ENCODE peak calls at places on chromosomes 4 and X, in six cellular contexts. Z is pancreas; H is fibroblast of lung; E is sigmoid colon; P is uterus; I is CD8-positive, alpha-beta T cell. U is an unnamed sample.

GRCh38 chr4:78720994-78721677 is 55.0 kb upstream of the BMP2K start:
- DNase-seq in Z (peak; percentile 16), H (no peak), E (no peak), P (no peak), I (no peak), U (no peak)

GRCh38 chr4:77251751-77252150 is 94.7 kb downstream of the CCNG2 start:
- DNase-seq in Z (no peak), H (no peak), E (no peak), P (no peak), I (no peak), U (no peak)

GRCh38 chrX:100980608-100981497 is 11.3 kb downstream of the ARL13A start:
- DNase-seq in Z (no peak), H (peak; percentile 82), E (no peak), P (no peak), I (no peak), U (peak; percentile 63)

GRCh38 chr4:53902786-53903185 is 161.6 kb downstream of the CHIC2 start:
- DNase-seq in Z (no peak), H (no peak), E (no peak), P (no peak), I (no peak), U (no peak)

GRCh38 chrX:97045470-97045869 is 161.8 kb downstream of the RPA4 start:
- DNase-seq in Z (no peak), H (no peak), E (no peak), P (no peak), I (no peak), U (no peak)

GRCh38 chr4:2402053-2402452 is 16.4 kb downstream of the ZFYVE28 start:
- DNase-seq in Z (peak; percentile 83), H (peak; percentile 38), E (peak; percentile 86), P (peak; percentile 56), I (peak; percentile 49), U (peak; percentile 91)

GRCh38 chr4:173405840-173406606 is 7.1 kb upstream of the SCRG1 start:
- DNase-seq in Z (no peak), H (no peak), E (no peak), P (no peak), I (no peak), U (no peak)

GRCh38 chr4:154208424-154208823 is 283.2 kb downstream of the DCHS2 start:
- DNase-seq in Z (no peak), H (no peak), E (no peak), P (no peak), I (no peak), U (no peak)

GRCh38 chr4:174764105-174764729 is 64.8 kb downstream of the GLRA3 start:
- DNase-seq in Z (no peak), H (peak; percentile 36), E (no peak), P (no peak), I (no peak), U (peak; percentile 13)

GRCh38 chrX:34299451-34299967 is 167.4 kb upstream of the FAM47A start:
- DNase-seq in Z (no peak), H (no peak), E (no peak), P (no peak), I (no peak), U (no peak)

GRCh38 chr4:88187766-88188165 is 29.3 kb upstream of the ABCG2 start:
- DNase-seq in Z (no peak), H (no peak), E (no peak), P (no peak), I (no peak), U (peak; percentile 29)

GRCh38 chrX:11724122-11725017 is 33.7 kb upstream of the MSL3 start:
- DNase-seq in Z (no peak), H (peak; percentile 19), E (no peak), P (no peak), I (no peak), U (no peak)

GRCh38 chr4:84495448-84496221 is 3.5 kb downstream of the NKX6-1 start:
- DNase-seq in Z (no peak), H (no peak), E (no peak), P (no peak), I (no peak), U (peak; percentile 77)

GRCh38 chr4:90852232-90852631 is 725.0 kb downstream of the CCSER1 start:
- DNase-seq in Z (no peak), H (no peak), E (no peak), P (no peak), I (no peak), U (no peak)

GRCh38 chrX:107763647-107764046 is 11.9 kb downstream of the TSC22D3 start:
- DNase-seq in Z (no peak), H (no peak), E (no peak), P (no peak), I (no peak), U (no peak)

GRCh38 chr4:92121099-92121498 is 182.7 kb upstream of the GRID2 start:
- DNase-seq in Z (peak; percentile 46), H (peak; percentile 43), E (no peak), P (no peak), I (no peak), U (no peak)

GRCh38 chrX:135389717-135390116 is 32.0 kb upstream of the SMIM10L2A start:
- DNase-seq in Z (peak; percentile 17), H (peak; percentile 1), E (no peak), P (no peak), I (no peak), U (no peak)

GRCh38 chr4:85370400-85371032 is 104.4 kb upstream of the ARHGAP24 start:
- DNase-seq in Z (peak; percentile 28), H (peak; percentile 20), E (no peak), P (no peak), I (no peak), U (no peak)

GRCh38 chr4:90792689-90793088 is 665.5 kb downstream of the CCSER1 start:
- DNase-seq in Z (no peak), H (no peak), E (no peak), P (no peak), I (no peak), U (no peak)

GRCh38 chrX:45322382-45322781 is 121.7 kb upstream of the DIPK2B start:
- DNase-seq in Z (peak; percentile 28), H (peak; percentile 75), E (peak; percentile 64), P (peak; percentile 25), I (no peak), U (peak; percentile 36)

GRCh38 chr4:90982787-90983186 is 855.6 kb downstream of the CCSER1 start:
- DNase-seq in Z (no peak), H (no peak), E (no peak), P (no peak), I (no peak), U (no peak)

GRCh38 chr4:16297003-16297402 is 70.7 kb upstream of the TAPT1 start:
- DNase-seq in Z (no peak), H (no peak), E (no peak), P (no peak), I (no peak), U (no peak)

DNA sequence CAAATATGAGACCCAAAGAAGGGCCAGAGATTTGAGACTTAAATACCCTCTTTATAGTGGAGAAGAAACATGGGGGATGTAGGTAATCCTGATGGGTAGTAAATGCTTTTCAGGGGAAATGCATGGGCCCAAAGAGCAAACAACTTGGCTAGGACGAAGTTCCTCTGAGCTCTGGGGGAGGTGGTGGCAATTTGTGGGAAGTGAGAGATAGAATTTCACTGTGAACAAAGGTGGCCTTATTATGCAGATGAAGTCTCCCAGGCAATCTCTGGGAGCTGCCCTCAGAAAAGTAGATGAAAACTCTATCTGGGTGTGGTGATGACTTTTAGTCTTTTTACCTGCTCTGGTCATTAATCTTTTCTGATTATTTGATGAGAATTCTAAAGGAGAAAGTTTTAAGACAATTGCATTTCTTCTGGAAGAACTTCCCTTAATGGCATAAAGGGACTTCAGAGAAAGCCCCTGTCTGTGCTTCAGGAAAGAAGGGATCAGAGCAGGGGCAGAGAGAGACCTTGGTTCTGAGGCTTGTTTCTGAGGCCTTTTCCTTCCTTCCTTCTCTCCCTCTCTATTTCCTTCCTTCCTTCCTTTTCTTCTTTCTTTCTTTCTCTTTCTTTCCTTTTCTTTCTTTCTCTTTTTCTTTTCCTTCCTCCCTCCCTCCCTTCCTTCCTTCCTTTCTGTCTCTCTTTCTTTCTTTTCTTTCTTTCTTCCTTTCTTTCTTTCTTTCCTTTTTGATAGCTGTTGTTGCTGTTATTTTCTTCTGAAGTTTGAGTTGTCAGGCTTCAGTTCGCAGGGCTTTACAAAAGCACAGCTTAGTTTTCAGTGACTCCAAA is 37.5 kb upstream of the MAOA start:
- DNase-seq in Z (no peak), H (no peak), E (no peak), P (no peak), I (no peak), U (no peak)
- H3K27ac ChIP-seq in Z (no peak overlapping the region), H (no peak overlapping the region), E (no peak overlapping the region), P (no peak overlapping the region), I (no peak overlapping the region), U (no peak overlapping the region)

DNA sequence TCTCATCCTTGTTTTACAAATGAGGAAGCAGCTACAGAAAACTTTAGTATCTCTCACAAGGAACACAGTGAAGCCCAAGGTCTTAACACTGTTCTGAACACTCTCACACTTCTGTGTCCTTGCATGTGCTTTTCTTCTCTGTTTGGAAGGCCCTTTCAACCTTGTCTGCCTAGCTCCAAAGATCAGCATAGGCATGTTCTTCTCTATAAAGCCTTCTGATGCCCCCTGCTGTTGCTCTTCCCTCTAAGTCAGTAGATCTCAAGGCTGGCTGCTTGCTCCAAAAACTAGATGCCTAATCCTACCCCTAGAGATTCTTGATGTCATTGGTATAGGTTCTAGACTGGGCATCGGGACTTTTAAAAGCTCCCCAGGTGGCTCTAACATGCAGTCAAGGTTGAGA is 5.9 kb downstream of the APOO start:
- DNase-seq in Z (peak; percentile 54), H (peak; percentile 70), E (peak; percentile 70), P (peak; percentile 21), I (peak; percentile 45), U (no peak)
- TF ChIP-seq CTCF in Z (no peak), H (peak; percentile 62), E (peak; percentile 25), P (peak; percentile 65), I (no peak), U (peak; percentile 57)

GRCh38 chrX:111020283-111020682 is 75.7 kb upstream of the PAK3 start:
- DNase-seq in Z (no peak), H (no peak), E (no peak), P (no peak), I (no peak), U (no peak)
- H3K27me3 ChIP-seq in Z (no peaks in the 10 kb centered on the region), H (no peaks in the 10 kb centered on the region), E (no peaks in the 10 kb centered on the region), P (no peaks in the 10 kb centered on the region), I (no peaks in the 10 kb centered on the region), U (peaks cover 4% of the 10 kb centered on the region)

GRCh38 chr4:7893539-7893938 is 46.1 kb downstream of the AFAP1 start:
- DNase-seq in Z (no peak), H (peak; percentile 62), E (no peak), P (no peak), I (no peak), U (no peak)

GRCh38 chr4:7894677-7895181 is 44.9 kb downstream of the AFAP1 start:
- DNase-seq in Z (no peak), H (no peak), E (no peak), P (no peak), I (no peak), U (no peak)

GRCh38 chr4:7892212-7893019 is 47.2 kb downstream of the AFAP1 start:
- DNase-seq in Z (no peak), H (peak; percentile 96), E (no peak), P (peak; percentile 39), I (no peak), U (peak; percentile 90)

GRCh38 chr4:7890635-7891393 is 48.8 kb downstream of the AFAP1 start:
- DNase-seq in Z (no peak), H (peak; percentile 97), E (no peak), P (no peak), I (no peak), U (peak; percentile 83)

DNA sequence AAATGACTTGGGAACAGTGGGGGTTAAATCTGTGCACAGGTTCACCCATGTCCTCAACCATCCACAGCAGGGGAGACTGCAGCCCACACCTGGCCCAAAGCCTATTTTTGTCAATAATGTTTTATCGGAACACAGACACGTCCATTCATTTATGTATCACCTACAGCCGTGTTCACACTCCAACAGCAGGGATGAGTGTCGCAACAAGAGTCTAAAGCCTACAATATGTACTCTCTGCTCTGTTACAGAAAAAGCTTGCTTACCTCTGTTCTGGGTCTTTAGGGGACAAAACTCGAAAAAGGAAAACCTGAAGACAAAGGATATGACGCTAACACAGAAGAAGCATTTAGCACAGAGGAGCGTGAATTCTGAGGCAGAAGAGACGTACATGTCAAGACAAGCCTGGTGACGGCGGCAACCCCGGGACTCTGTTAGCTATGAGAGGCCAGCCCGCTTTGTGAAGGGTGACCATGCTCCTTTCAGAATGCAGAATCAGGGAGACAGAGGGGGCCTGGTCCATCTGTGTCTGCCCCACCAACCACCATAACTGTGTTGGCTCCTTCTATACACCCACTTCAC is 45.5 kb downstream of the AFAP1 start:
- DNase-seq in Z (no peak), H (no peak), E (no peak), P (no peak), I (no peak), U (no peak)
- H3K27ac ChIP-seq in Z (no peak overlapping the region), H (no peak overlapping the region), E (peak overlapping the region; percentile 81), P (no peak overlapping the region), I (no peak overlapping the region), U (peak overlapping the region; percentile 98)